ENCODE peak calls at places on chromosomes 13 and 19, in four cellular contexts. T, N, A and W are unnamed samples.

GRCh38 chr13:96003304-96003703 is 49.9 kb downstream of the UGGT2 start:
- DNase-seq in T (no peak), N (no peak), A (no peak), W (no peak)

GRCh38 chr13:85313761-85314503 is 485.3 kb downstream of the SLITRK6 start:
- DNase-seq in T (no peak), N (no peak), A (no peak), W (peak; percentile 7)

GRCh38 chr19:38209671-38210457 is 14.2 kb downstream of the DPF1 start:
- DNase-seq in T (peak; percentile 57), N (no peak), A (peak; percentile 48), W (no peak)

GRCh38 chr13:105660550-105660949 is 874.9 kb downstream of the EFNB2 start:
- DNase-seq in T (no peak), N (no peak), A (no peak), W (no peak)

GRCh38 chr13:89796196-89796595 is 1551.3 kb upstream of the MIR17HG start:
- DNase-seq in T (no peak), N (no peak), A (no peak), W (no peak)

GRCh38 chr13:42039457-42039945 is 8.9 kb upstream of the DGKH start:
- DNase-seq in T (no peak), N (no peak), A (no peak), W (no peak)

GRCh38 chr19:44988896-44989563 is 12.2 kb upstream of the RELB start:
- DNase-seq in T (peak; percentile 69), N (peak; percentile 88), A (peak; percentile 80), W (peak; percentile 14)

GRCh38 chr19:33368074-33368864 is 5.2 kb upstream of the CEBPG start:
- DNase-seq in T (no peak), N (no peak), A (no peak), W (no peak)

GRCh38 chr13:78777973-78778372 is 119.0 kb upstream of the OBI1 start:
- DNase-seq in T (no peak), N (no peak), A (no peak), W (no peak)

GRCh38 chr13:36341718-36342117 is 4.5 kb downstream of the SPART start:
- DNase-seq in T (no peak), N (no peak), A (no peak), W (no peak)

GRCh38 chr13:79631260-79631659 is 150.3 kb downstream of the NDFIP2 start:
- DNase-seq in T (no peak), N (peak; percentile 86), A (no peak), W (peak; percentile 69)

GRCh38 chr13:114070098-114070799 is 62.2 kb downstream of the RASA3 start:
- DNase-seq in T (no peak), N (no peak), A (no peak), W (no peak)

GRCh38 chr13:51330741-51331140 is 8.8 kb upstream of the SERPINE3 start:
- DNase-seq in T (no peak), N (no peak), A (no peak), W (no peak)

GRCh38 chr13:112893570-112894422 is 75.2 kb upstream of the MCF2L start:
- DNase-seq in T (peak; percentile 79), N (no peak), A (peak; percentile 76), W (no peak)

GRCh38 chr13:109026266-109026665 is 396.9 kb downstream of the MYO16 start:
- DNase-seq in T (no peak), N (no peak), A (no peak), W (no peak)

GRCh38 chr13:77267362-77267761 is 59.5 kb downstream of the MYCBP2 start:
- DNase-seq in T (no peak), N (no peak), A (no peak), W (peak; percentile 0)

GRCh38 chr19:32779082-32779481 is 59.5 kb downstream of the TDRD12 start:
- DNase-seq in T (no peak), N (no peak), A (no peak), W (no peak)

GRCh38 chr13:67204731-67205130 is 25.4 kb downstream of the PCDH9 start:
- DNase-seq in T (no peak), N (no peak), A (no peak), W (no peak)

GRCh38 chr13:105466376-105466775 is 1069.1 kb downstream of the EFNB2 start:
- DNase-seq in T (no peak), N (no peak), A (no peak), W (no peak)

GRCh38 chr19:6721773-6722172 is 1.3 kb upstream of the C3 start:
- DNase-seq in T (no peak), N (no peak), A (no peak), W (no peak)

GRCh38 chr19:11100064-11100463 is 10.8 kb downstream of the LDLR start:
- DNase-seq in T (no peak), N (no peak), A (no peak), W (no peak)

GRCh38 chr19:15249912-15250634 is 17.8 kb upstream of the EPHX3 start:
- DNase-seq in T (peak; percentile 52), N (peak; percentile 89), A (no peak), W (peak; percentile 81)

GRCh38 chr13:93776936-93777335 is 550.3 kb downstream of the GPC6 start:
- DNase-seq in T (no peak), N (no peak), A (no peak), W (peak; percentile 10)

GRCh38 chr13:76873454-76873853 is 12.8 kb downstream of the KCTD12 start:
- DNase-seq in T (no peak), N (no peak), A (no peak), W (no peak)

GRCh38 chr13:27839809-27840467 is 47.7 kb downstream of the GSX1 start:
- DNase-seq in T (no peak), N (no peak), A (no peak), W (no peak)

GRCh38 chr19:33748231-33748630 is 48.4 kb upstream of the KCTD15 start:
- DNase-seq in T (no peak), N (no peak), A (no peak), W (no peak)

GRCh38 chr19:31274964-31275319 is 74.3 kb downstream of the TSHZ3 start:
- DNase-seq in T (no peak), N (no peak), A (no peak), W (no peak)

GRCh38 chr13:108470921-108471320 is 158.5 kb upstream of the MYO16 start:
- DNase-seq in T (no peak), N (no peak), A (no peak), W (no peak)

GRCh38 chr13:24540236-24541126 is 27.9 kb upstream of the PARP4 start:
- DNase-seq in T (peak; percentile 33), N (no peak), A (peak; percentile 70), W (no peak)

GRCh38 chr13:106548064-106548696 is 12.7 kb upstream of the EFNB2 start:
- DNase-seq in T (no peak), N (no peak), A (no peak), W (no peak)

GRCh38 chr19:49331616-49332055 is 3.6 kb upstream of the CD37 start:
- DNase-seq in T (no peak), N (no peak), A (no peak), W (no peak)

GRCh38 chr19:17447704-17448189 is 721 bp downstream of the TMEM221 start:
- DNase-seq in T (no peak), N (no peak), A (no peak), W (no peak)

GRCh38 chr19:37698216-37698615 is 21.3 kb downstream of the ZNF607 start:
- DNase-seq in T (no peak), N (no peak), A (no peak), W (no peak)

GRCh38 chr13:51097353-51098043 is 13.6 kb downstream of the C13orf42 start:
- DNase-seq in T (no peak), N (no peak), A (no peak), W (no peak)

GRCh38 chr19:40604647-40605200 is 3.6 kb downstream of the LTBP4 start:
- DNase-seq in T (no peak), N (no peak), A (no peak), W (no peak)

GRCh38 chr19:40603719-40604646 is 2.8 kb downstream of the LTBP4 start:
- DNase-seq in T (peak; percentile 99), N (peak; percentile 97), A (peak; percentile 90), W (peak; percentile 83)

GRCh38 chr19:40607311-40607871 is 6.2 kb downstream of the LTBP4 start:
- DNase-seq in T (no peak), N (no peak), A (no peak), W (no peak)

GRCh38 chr19:40603071-40603718 is 2.0 kb downstream of the LTBP4 start:
- DNase-seq in T (no peak), N (no peak), A (no peak), W (no peak)

DNA sequence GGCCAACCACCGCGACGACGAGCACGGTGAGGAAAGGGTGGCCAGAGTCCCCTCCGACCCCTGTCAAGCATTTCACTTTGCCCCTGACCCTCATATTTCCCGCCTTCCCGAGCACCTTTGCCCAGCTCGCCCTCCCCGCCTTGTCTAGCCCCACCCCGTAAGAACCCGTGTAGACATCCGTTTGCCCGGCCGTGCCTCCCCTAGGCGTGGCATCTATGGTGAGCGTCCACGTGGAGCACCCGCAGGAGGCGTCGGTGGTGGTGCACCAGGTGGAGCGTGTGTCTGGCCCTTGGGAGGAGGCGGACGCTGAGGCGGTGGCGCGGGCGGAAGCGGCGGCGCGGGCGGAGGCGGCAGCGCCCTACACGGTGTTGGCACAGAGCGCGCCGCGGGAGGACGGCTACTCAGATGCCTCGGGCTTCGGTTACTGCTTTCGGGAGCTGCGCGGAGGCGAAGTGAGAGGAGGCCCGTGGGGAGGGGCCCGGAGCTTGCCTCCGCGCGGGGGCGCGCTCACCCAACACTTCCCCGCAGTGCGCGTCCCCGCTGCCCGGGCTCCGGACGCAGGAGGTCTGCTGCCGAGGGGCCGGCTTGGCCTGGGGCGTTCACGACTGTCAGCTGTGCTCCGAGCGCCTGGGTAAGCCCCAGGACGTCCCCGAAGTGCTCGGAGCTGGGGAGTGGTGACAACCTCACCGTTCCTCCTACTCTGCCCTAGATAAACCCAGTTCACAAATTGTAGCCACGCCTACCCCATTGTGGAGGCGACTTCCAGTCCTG is 4.2 kb downstream of the LTBP4 start:
- DNase-seq in T (peak; percentile 71), N (no peak), A (peak; percentile 60), W (no peak)
- TF ChIP-seq CTCF in T (no peak), N (peak; percentile 35), A (peak; percentile 17), W (peak; percentile 12)

DNA sequence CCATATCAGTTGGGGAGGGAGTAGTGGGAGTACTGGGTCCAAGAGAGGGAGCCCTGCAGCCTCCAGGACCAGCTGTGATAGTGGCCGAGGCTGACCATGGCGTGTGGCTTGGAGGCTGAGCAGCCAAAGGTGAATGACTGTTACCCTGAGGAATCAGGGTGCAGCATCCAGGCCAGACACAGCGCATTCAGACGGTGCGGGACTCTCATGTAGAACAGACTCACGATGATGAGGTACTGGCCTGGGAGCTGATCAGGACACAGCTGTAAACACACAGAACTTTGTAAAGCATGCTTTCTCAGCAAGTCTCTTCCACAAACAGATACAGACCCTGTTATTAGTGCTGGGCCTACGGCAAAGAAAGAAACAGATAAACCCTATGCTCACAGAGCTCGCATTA is 104.9 kb downstream of the TEX26 start:
- DNase-seq in T (no peak), N (no peak), A (no peak), W (no peak)
- TF ChIP-seq CTCF in T (no peak), N (no peak), A (no peak), W (no peak)

GRCh38 chr19:12648088-12648487 is 18.5 kb downstream of the MAN2B1 start:
- DNase-seq in T (no peak), N (no peak), A (no peak), W (no peak)
- TF ChIP-seq CTCF in T (no peak), N (no peak), A (no peak), W (peak; percentile 21)

GRCh38 chr13:75860935-75861334 is 224.8 kb downstream of the LMO7 start:
- DNase-seq in T (no peak), N (no peak), A (no peak), W (no peak)
- TF ChIP-seq CTCF in T (no peak), N (no peak), A (no peak), W (no peak)